ENCODE peak calls at places on chromosome 14, in five cellular contexts. One of them, this sample, is unnamed.

GRCh38 chr14:69504775-69505174 is 20.2 kb downstream of the PLEKHD1 start:
- DNase-seq in Peyer's patch: no peak
- DNase-seq in WERI-Rb-1: no peak
- DNase-seq in heart left ventricle: no peak
- DNase-seq in Calu3: no peak
- DNase-seq in this sample: peak

GRCh38 chr14:79328863-79329262 is 882.4 kb downstream of the DIO2 start:
- DNase-seq in Peyer's patch: no peak
- DNase-seq in WERI-Rb-1: no peak
- DNase-seq in heart left ventricle: no peak
- DNase-seq in Calu3: no peak
- DNase-seq in this sample: no peak

GRCh38 chr14:58887931-58888330 is 250.2 kb downstream of the DACT1 start:
- DNase-seq in Peyer's patch: no peak
- DNase-seq in WERI-Rb-1: no peak
- DNase-seq in heart left ventricle: no peak
- DNase-seq in Calu3: no peak
- DNase-seq in this sample: no peak

GRCh38 chr14:77059276-77059934 is 30.9 kb upstream of the IRF2BPL start:
- DNase-seq in Peyer's patch: no peak
- DNase-seq in WERI-Rb-1: no peak
- DNase-seq in heart left ventricle: peak
- DNase-seq in Calu3: peak
- DNase-seq in this sample: no peak

GRCh38 chr14:92400579-92401444 is 77.8 kb downstream of the SLC24A4 start:
- DNase-seq in Peyer's patch: no peak
- DNase-seq in WERI-Rb-1: no peak
- DNase-seq in heart left ventricle: no peak
- DNase-seq in Calu3: no peak
- DNase-seq in this sample: no peak

GRCh38 chr14:105384041-105384557 is 14.2 kb upstream of the TEX22 start:
- DNase-seq in Peyer's patch: no peak
- DNase-seq in WERI-Rb-1: no peak
- DNase-seq in heart left ventricle: peak
- DNase-seq in Calu3: no peak
- DNase-seq in this sample: no peak

GRCh38 chr14:104387385-104388010 is 192.1 kb upstream of the C14orf180 start:
- DNase-seq in Peyer's patch: peak
- DNase-seq in WERI-Rb-1: no peak
- DNase-seq in heart left ventricle: peak
- DNase-seq in Calu3: no peak
- DNase-seq in this sample: peak

GRCh38 chr14:32043624-32044023 is 33.5 kb upstream of the ARHGAP5 start:
- DNase-seq in Peyer's patch: no peak
- DNase-seq in WERI-Rb-1: no peak
- DNase-seq in heart left ventricle: no peak
- DNase-seq in Calu3: no peak
- DNase-seq in this sample: no peak

GRCh38 chr14:63266106-63266505 is 52.6 kb downstream of the GPHB5 start:
- DNase-seq in Peyer's patch: no peak
- DNase-seq in WERI-Rb-1: no peak
- DNase-seq in heart left ventricle: no peak
- DNase-seq in Calu3: no peak
- DNase-seq in this sample: no peak

GRCh38 chr14:55589171-55589570 is 9.2 kb downstream of the KTN1 start:
- DNase-seq in Peyer's patch: no peak
- DNase-seq in WERI-Rb-1: no peak
- DNase-seq in heart left ventricle: no peak
- DNase-seq in Calu3: no peak
- DNase-seq in this sample: no peak

GRCh38 chr14:41605550-41606248 is 977 bp upstream of the LRFN5 start:
- DNase-seq in Peyer's patch: no peak
- DNase-seq in WERI-Rb-1: no peak
- DNase-seq in heart left ventricle: no peak
- DNase-seq in Calu3: no peak
- DNase-seq in this sample: no peak

GRCh38 chr14:28784262-28785021 is 17.9 kb downstream of the FOXG1 start:
- DNase-seq in Peyer's patch: no peak
- DNase-seq in WERI-Rb-1: no peak
- DNase-seq in heart left ventricle: no peak
- DNase-seq in Calu3: no peak
- DNase-seq in this sample: no peak

GRCh38 chr14:77053046-77053841 is 24.7 kb upstream of the IRF2BPL start:
- DNase-seq in Peyer's patch: peak
- DNase-seq in WERI-Rb-1: peak
- DNase-seq in heart left ventricle: peak
- DNase-seq in Calu3: peak
- DNase-seq in this sample: peak

GRCh38 chr14:26775765-26776577 is 178.1 kb upstream of the NOVA1 start:
- DNase-seq in Peyer's patch: no peak
- DNase-seq in WERI-Rb-1: no peak
- DNase-seq in heart left ventricle: no peak
- DNase-seq in Calu3: no peak
- DNase-seq in this sample: no peak

GRCh38 chr14:98189077-98189476 is 1082.9 kb downstream of the BCL11B start:
- DNase-seq in Peyer's patch: peak
- DNase-seq in WERI-Rb-1: no peak
- DNase-seq in heart left ventricle: no peak
- DNase-seq in Calu3: no peak
- DNase-seq in this sample: no peak

GRCh38 chr14:31668348-31668747 is 107.1 kb downstream of the NUBPL start:
- DNase-seq in Peyer's patch: no peak
- DNase-seq in WERI-Rb-1: no peak
- DNase-seq in heart left ventricle: no peak
- DNase-seq in Calu3: no peak
- DNase-seq in this sample: no peak

GRCh38 chr14:102362084-102362483 is 606 bp downstream of the CINP start:
- DNase-seq in Peyer's patch: no peak
- DNase-seq in WERI-Rb-1: no peak
- DNase-seq in heart left ventricle: no peak
- DNase-seq in Calu3: no peak
- DNase-seq in this sample: no peak

GRCh38 chr14:67413806-67414769 is 2.1 kb upstream of the PLEK2 start:
- DNase-seq in Peyer's patch: no peak
- DNase-seq in WERI-Rb-1: no peak
- DNase-seq in heart left ventricle: no peak
- DNase-seq in Calu3: peak
- DNase-seq in this sample: no peak

GRCh38 chr14:103319422-103319821 is 14.6 kb upstream of the EIF5 start:
- DNase-seq in Peyer's patch: peak
- DNase-seq in WERI-Rb-1: no peak
- DNase-seq in heart left ventricle: no peak
- DNase-seq in Calu3: no peak
- DNase-seq in this sample: no peak

GRCh38 chr14:68749487-68750475 is 43.1 kb downstream of the ZFP36L1 start:
- DNase-seq in Peyer's patch: no peak
- DNase-seq in WERI-Rb-1: peak
- DNase-seq in heart left ventricle: no peak
- DNase-seq in Calu3: no peak
- DNase-seq in this sample: no peak

GRCh38 chr14:88929656-88930436 is 105.4 kb downstream of the TTC8 start:
- DNase-seq in Peyer's patch: no peak
- DNase-seq in WERI-Rb-1: no peak
- DNase-seq in heart left ventricle: no peak
- DNase-seq in Calu3: no peak
- DNase-seq in this sample: no peak

GRCh38 chr14:72942934-72943333 is 16.7 kb downstream of the DCAF4 start:
- DNase-seq in Peyer's patch: no peak
- DNase-seq in WERI-Rb-1: no peak
- DNase-seq in heart left ventricle: no peak
- DNase-seq in Calu3: no peak
- DNase-seq in this sample: no peak
- TF ChIP-seq CTCF in Peyer's patch: no peak
- TF ChIP-seq CTCF in WERI-Rb-1: peak
- TF ChIP-seq CTCF in heart left ventricle: no peak
- TF ChIP-seq CTCF in Calu3: no peak
- TF ChIP-seq CTCF in this sample: no peak

DNA sequence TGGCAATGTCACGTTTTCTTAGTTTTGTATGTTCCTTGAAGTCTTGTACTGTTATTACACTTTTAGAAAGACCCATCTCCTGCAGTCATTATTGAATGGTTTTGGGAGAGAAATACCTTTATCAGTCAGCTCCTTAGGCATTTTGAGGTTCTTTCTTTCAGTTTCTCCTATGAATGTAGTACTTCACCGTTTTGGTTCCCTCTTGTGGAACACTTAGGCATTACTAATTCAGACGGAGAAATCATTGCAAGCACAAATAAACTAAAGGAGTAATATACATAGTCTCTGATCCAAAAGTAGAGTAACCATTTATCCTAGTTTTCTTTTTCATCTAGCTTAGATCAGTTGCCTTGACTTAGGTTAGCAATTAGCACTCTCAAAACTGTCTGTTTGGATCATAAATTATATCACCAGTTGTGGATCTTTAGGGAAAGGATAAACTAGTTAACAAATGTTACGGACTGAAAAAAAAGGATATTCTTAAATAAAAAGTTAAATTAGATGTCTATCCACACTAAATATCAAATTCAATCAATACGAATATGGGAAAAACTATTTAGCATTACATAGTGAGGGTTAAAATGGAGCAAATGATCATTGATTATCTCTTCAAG is 1538.3 kb upstream of the SEL1L start:
- DNase-seq in Peyer's patch: no peak
- DNase-seq in WERI-Rb-1: no peak
- DNase-seq in heart left ventricle: no peak
- DNase-seq in Calu3: peak
- DNase-seq in this sample: no peak
- TF ChIP-seq CTCF in Peyer's patch: no peak
- TF ChIP-seq CTCF in WERI-Rb-1: peak
- TF ChIP-seq CTCF in heart left ventricle: no peak
- TF ChIP-seq CTCF in Calu3: peak
- TF ChIP-seq CTCF in this sample: peak

GRCh38 chr14:70563417-70563816 is 28.6 kb upstream of the ADAM20 start:
- DNase-seq in Peyer's patch: no peak
- DNase-seq in WERI-Rb-1: no peak
- DNase-seq in heart left ventricle: no peak
- DNase-seq in Calu3: no peak
- DNase-seq in this sample: no peak

GRCh38 chr14:70567791-70568190 is 32.7 kb downstream of the MED6 start:
- DNase-seq in Peyer's patch: peak
- DNase-seq in WERI-Rb-1: peak
- DNase-seq in heart left ventricle: no peak
- DNase-seq in Calu3: peak
- DNase-seq in this sample: no peak

GRCh38 chr14:70563869-70564268 is 29.1 kb upstream of the ADAM20 start:
- DNase-seq in Peyer's patch: no peak
- DNase-seq in WERI-Rb-1: no peak
- DNase-seq in heart left ventricle: no peak
- DNase-seq in Calu3: no peak
- DNase-seq in this sample: no peak
- TF ChIP-seq CTCF in Peyer's patch: no peak
- TF ChIP-seq CTCF in WERI-Rb-1: no peak
- TF ChIP-seq CTCF in heart left ventricle: no peak
- TF ChIP-seq CTCF in Calu3: no peak
- TF ChIP-seq CTCF in this sample: no peak

DNA sequence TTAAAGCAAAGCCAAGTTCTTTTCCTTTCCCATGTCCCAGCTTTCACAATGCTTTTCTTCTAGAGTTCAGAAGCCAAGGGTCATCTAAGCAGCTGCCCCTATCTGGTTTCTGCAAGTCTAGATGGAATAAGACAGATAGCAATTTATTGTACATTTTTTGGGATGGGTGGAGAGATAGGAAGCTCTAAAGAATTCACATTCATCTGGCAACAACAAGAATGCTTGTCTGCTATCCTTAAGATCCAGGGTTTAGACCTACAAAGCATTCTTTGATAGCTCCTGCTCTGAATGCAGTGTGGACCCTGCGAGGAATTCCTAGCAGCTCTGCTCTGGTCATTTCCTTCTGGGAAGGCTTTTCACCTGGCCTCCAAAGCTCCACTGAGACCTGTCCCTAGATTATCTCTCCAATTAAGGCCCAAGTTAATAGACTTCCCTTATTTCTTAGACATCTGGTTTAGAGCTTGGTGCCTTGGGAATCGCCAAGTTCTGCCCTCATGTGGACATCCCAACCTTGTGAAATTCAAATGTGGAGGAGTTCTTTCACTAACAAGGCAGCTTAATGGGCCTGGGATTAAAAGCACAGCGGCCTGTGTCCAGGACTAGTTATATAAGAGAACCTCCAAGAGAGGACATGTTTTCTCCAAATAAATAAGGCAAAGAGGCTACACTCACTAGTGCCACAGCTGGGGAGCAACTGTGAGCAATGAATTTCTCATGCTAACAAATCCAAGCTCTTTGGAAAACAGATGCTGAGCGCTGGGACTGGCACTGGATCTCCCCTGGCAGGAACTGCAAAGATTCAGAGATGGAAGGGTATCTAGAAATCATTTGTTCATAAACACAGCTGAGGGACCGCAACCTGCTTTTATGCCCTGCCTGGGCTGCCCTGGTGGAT is 384.5 kb upstream of the DDHD1 start:
- DNase-seq in Peyer's patch: no peak
- DNase-seq in WERI-Rb-1: no peak
- DNase-seq in heart left ventricle: no peak
- DNase-seq in Calu3: no peak
- DNase-seq in this sample: no peak
- TF ChIP-seq CTCF in Peyer's patch: no peak
- TF ChIP-seq CTCF in WERI-Rb-1: no peak
- TF ChIP-seq CTCF in heart left ventricle: no peak
- TF ChIP-seq CTCF in Calu3: no peak
- TF ChIP-seq CTCF in this sample: no peak

DNA sequence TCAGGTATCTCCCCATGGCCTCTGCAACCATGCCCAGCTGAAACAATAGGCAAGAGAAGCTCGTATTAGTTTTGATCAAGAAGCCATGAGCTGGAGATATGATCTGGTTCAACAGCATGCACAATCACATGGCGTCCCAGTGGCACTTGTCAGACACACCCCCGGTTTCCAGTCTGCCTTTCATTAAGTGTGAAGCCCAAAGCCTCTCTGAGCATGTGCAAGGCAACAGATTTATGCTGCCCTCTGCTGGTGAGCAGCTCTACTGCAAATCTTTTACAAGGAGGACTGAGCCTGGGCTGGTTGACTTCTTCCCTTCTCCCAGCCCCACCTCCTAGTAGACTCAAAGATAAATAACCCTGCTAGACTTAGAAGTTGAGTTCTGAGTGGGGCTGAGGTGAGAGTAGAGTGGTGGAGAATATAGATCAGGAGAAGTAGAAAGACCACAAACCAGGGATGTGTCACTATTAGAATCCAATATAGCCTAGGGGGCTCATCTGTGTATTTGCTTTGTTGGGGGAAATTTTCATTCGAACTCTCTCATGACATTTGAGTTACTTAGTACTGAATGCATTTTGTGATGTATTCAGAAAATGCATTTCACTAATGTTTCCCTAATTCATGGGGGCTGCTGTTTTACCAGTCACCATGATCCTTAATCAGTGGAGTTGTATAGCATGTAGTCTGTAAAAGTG is 53.7 kb upstream of the MBIP start:
- DNase-seq in Peyer's patch: peak
- DNase-seq in WERI-Rb-1: peak
- DNase-seq in heart left ventricle: peak
- DNase-seq in Calu3: peak
- DNase-seq in this sample: peak
- TF ChIP-seq CTCF in Peyer's patch: peak
- TF ChIP-seq CTCF in WERI-Rb-1: peak
- TF ChIP-seq CTCF in heart left ventricle: peak
- TF ChIP-seq CTCF in Calu3: peak
- TF ChIP-seq CTCF in this sample: peak